ENCODE peak calls at places on chromosomes 6 and 20, in eight cellular contexts. Y is NB4, G is mucosa of descending colon, I is nephron progenitor cell, X is mammary epithelial cell, H is endothelial cell, E is stomach, L is Peyer's patch. B is an unnamed sample.

GRCh38 chr6:138087549-138087948 is 19.7 kb downstream of the PERP start:
- DNase-seq in H (no peak), Y (no peak), L (no peak), E (no peak), X (peak), G (no peak), I (no peak), B (no peak)

GRCh38 chr6:56963043-56963442 is 8.1 kb downstream of the BEND6 start:
- DNase-seq in E (no peak), G (no peak), I (no peak), Y (no peak), H (no peak), L (no peak), X (no peak), B (no peak)

GRCh38 chr6:53925891-53926290 is 131.1 kb downstream of the LRRC1 start:
- DNase-seq in Y (no peak), H (no peak), E (no peak), L (no peak), G (no peak), X (no peak), I (no peak), B (no peak)

GRCh38 chr6:57123111-57123510 is 33.1 kb downstream of the ZNF451 start:
- DNase-seq in G (no peak), I (no peak), H (no peak), X (no peak), L (no peak), Y (no peak), E (no peak), B (no peak)

GRCh38 chr6:168206681-168207274 is 112.8 kb downstream of the DACT2 start:
- DNase-seq in H (no peak), I (no peak), X (no peak), G (no peak), L (no peak), E (no peak), Y (no peak), B (no peak)

GRCh38 chr20:59273699-59274380 is 26.6 kb upstream of the EDN3 start:
- DNase-seq in L (no peak), G (no peak), Y (peak), E (no peak), H (no peak), I (peak), X (no peak), B (no peak)

GRCh38 chr6:99592900-99593299 is 13.7 kb upstream of the PRDM13 start:
- DNase-seq in I (no peak), L (no peak), X (peak), G (no peak), E (no peak), Y (peak), H (no peak), B (no peak)

GRCh38 chr6:130872250-130873095 is 45.3 kb downstream of the SMLR1 start:
- DNase-seq in G (peak), I (peak), E (peak), L (peak), H (peak), X (peak), Y (peak), B (peak)

GRCh38 chr6:140572129-140572528 is 1197.7 kb upstream of the CITED2 start:
- DNase-seq in L (no peak), E (no peak), X (peak), H (no peak), Y (peak), I (no peak), G (no peak), B (no peak)

GRCh38 chr20:19802492-19803158 is 44.6 kb downstream of the RIN2 start:
- DNase-seq in L (no peak), G (no peak), I (no peak), X (peak), Y (peak), H (no peak), E (no peak), B (no peak)
- TF ChIP-seq CTCF in L (no peak), G (no peak), I (no peak), X (peak), Y (peak), H (peak), E (peak), B (peak)

DNA sequence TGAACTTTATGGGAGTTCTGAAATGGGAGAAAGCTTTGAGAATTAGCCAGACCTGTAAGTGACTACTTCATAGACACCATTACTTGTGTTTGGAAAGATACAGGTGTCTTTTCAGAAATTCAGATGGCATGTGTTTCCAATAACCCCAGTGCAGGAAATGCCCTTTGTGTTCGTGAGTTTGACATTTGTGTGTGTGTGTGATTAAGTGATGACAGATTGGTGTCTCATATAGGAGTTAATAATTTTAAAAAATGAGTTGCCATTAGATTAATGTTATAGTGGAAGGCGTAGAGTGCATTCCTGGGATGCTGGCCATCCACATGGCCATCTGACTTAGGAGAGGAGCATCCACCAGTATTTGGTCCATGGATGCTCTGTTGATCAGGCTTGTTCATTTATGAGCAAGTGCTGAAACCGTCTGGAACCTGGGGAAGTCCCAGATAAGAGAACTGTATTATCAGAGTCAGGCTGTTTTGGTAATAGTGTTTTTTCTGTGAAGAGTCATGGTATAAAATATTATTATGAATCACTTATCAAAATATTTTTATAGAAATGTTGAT is 3.1 kb downstream of the STK4 start:
- DNase-seq in G (no peak), X (no peak), Y (no peak), I (no peak), L (no peak), H (no peak), E (no peak), B (no peak)
- TF ChIP-seq CTCF in G (no peak), X (no peak), Y (no peak), I (no peak), L (no peak), H (no peak), E (no peak), B (no peak)

GRCh38 chr6:17950095-17950494 is 37.3 kb downstream of the KIF13A start:
- DNase-seq in E (no peak), H (no peak), L (no peak), G (no peak), X (no peak), Y (no peak), I (no peak), B (no peak)
- TF ChIP-seq CTCF in E (no peak), H (no peak), L (no peak), G (no peak), X (no peak), Y (no peak), I (no peak), B (no peak)

DNA sequence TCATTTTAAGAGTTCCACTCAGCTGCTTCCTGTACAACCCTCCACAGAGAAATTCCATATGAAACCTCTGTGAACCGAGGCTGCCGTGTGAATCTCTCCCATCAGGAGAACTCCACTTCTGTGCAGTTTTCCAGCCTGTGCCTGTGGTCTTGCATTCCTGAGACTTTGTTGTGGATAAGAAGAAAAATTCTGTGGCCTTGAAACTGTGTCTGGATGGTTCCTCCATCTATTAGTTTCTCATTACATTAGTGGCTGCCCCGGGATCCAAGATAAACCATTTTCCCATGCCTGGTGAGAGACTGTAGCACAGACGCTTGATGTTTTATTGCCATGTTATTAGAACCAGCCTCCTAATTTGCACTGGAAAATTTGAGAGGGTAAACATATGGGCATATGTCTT is 40.8 kb upstream of the TIAM2 start:
- DNase-seq in L (no peak), X (no peak), I (no peak), Y (no peak), G (no peak), E (no peak), H (no peak), B (no peak)
- TF ChIP-seq CTCF in L (no peak), X (no peak), I (no peak), Y (no peak), G (no peak), E (no peak), H (no peak), B (no peak)